ENCODE peak calls at places on chromosomes 12 and 14, in four cellular contexts. B is HepG2, O is K562, W is GM12878. T is an unnamed sample.

GRCh38 chr12:95738024-95738611 is 52.4 kb downstream of the NTN4 start:
- DNase-seq in B (peak), O (no peak), W (no peak), T (no peak)

GRCh38 chr12:113214938-113215400 is 6.3 kb upstream of the TPCN1 start:
- DNase-seq in B (peak), O (no peak), W (peak), T (peak)

GRCh38 chr12:5622280-5622679 is 190.4 kb downstream of the NTF3 start:
- DNase-seq in B (no peak), O (no peak), W (no peak), T (no peak)

GRCh38 chr12:38746744-38747143 is 158.6 kb downstream of the CPNE8 start:
- DNase-seq in B (no peak), O (no peak), W (no peak), T (no peak)

GRCh38 chr12:52454411-52455201 is 2.7 kb upstream of the KRT6B start:
- DNase-seq in B (no peak), O (no peak), W (no peak), T (no peak)

GRCh38 chr12:51823875-51824565 is 24.5 kb downstream of the FIGNL2 start:
- DNase-seq in B (peak), O (peak), W (no peak), T (peak)

GRCh38 chr14:39217214-39217879 is 16.4 kb upstream of the MIA2 start:
- DNase-seq in B (no peak), O (no peak), W (no peak), T (no peak)

GRCh38 chr12:49327887-49328286 is 4.8 kb downstream of the TROAP start:
- DNase-seq in B (no peak), O (no peak), W (no peak), T (no peak)

GRCh38 chr12:50787618-50788017 is 23.7 kb downstream of the ATF1 start:
- DNase-seq in B (no peak), O (no peak), W (no peak), T (no peak)

GRCh38 chr14:56390859-56391258 is 188.7 kb upstream of the TMEM260 start:
- DNase-seq in B (no peak), O (no peak), W (no peak), T (no peak)

GRCh38 chr12:61894168-61894567 is 366.0 kb upstream of the USP15 start:
- DNase-seq in B (no peak), O (no peak), W (no peak), T (no peak)

GRCh38 chr12:103771466-103771865 is 69.6 kb downstream of the NT5DC3 start:
- DNase-seq in B (peak), O (peak), W (no peak), T (peak)

GRCh38 chr14:75831971-75832370 is 149.8 kb downstream of the TGFB3 start:
- DNase-seq in B (no peak), O (peak), W (no peak), T (no peak)

GRCh38 chr12:132276720-132277373 is 52.5 kb downstream of the GALNT9 start:
- DNase-seq in B (no peak), O (no peak), W (no peak), T (no peak)

GRCh38 chr14:50800032-50800431 is 30.9 kb downstream of the NIN start:
- DNase-seq in B (no peak), O (no peak), W (no peak), T (no peak)

GRCh38 chr12:39125580-39125979 is 220.2 kb upstream of the CPNE8 start:
- DNase-seq in B (no peak), O (no peak), W (no peak), T (no peak)

GRCh38 chr12:46154221-46154975 is 114.4 kb downstream of the SLC38A1 start:
- DNase-seq in B (no peak), O (no peak), W (no peak), T (no peak)

GRCh38 chr14:60647081-60647836 is 2.0 kb downstream of the SIX1 start:
- DNase-seq in B (peak), O (no peak), W (no peak), T (no peak)

GRCh38 chr12:109289004-109289403 is 20.1 kb downstream of the FOXN4 start:
- DNase-seq in B (no peak), O (no peak), W (no peak), T (no peak)

GRCh38 chr12:78034025-78034424 is 203.3 kb downstream of the NAV3 start:
- DNase-seq in B (no peak), O (no peak), W (no peak), T (no peak)

GRCh38 chr12:129772463-129773169 is 131.2 kb downstream of the TMEM132D start:
- DNase-seq in B (no peak), O (no peak), W (no peak), T (no peak)

GRCh38 chr12:72511906-72512305 is 239.7 kb downstream of the TRHDE start:
- DNase-seq in B (no peak), O (no peak), W (no peak), T (no peak)

GRCh38 chr12:55996201-55996714 is 818 bp upstream of the SUOX start:
- DNase-seq in B (peak), O (peak), W (no peak), T (peak)

GRCh38 chr12:63985456-63985855 is 141.0 kb downstream of the SRGAP1 start:
- DNase-seq in B (no peak), O (no peak), W (no peak), T (no peak)

GRCh38 chr12:63994704-63995103 is 150.2 kb downstream of the SRGAP1 start:
- DNase-seq in B (no peak), O (no peak), W (no peak), T (peak)

GRCh38 chr12:63991036-63991547 is 146.6 kb downstream of the SRGAP1 start:
- DNase-seq in B (no peak), O (no peak), W (no peak), T (no peak)

GRCh38 chr12:63985945-63986344 is 141.4 kb downstream of the SRGAP1 start:
- DNase-seq in B (peak), O (no peak), W (no peak), T (no peak)

DNA sequence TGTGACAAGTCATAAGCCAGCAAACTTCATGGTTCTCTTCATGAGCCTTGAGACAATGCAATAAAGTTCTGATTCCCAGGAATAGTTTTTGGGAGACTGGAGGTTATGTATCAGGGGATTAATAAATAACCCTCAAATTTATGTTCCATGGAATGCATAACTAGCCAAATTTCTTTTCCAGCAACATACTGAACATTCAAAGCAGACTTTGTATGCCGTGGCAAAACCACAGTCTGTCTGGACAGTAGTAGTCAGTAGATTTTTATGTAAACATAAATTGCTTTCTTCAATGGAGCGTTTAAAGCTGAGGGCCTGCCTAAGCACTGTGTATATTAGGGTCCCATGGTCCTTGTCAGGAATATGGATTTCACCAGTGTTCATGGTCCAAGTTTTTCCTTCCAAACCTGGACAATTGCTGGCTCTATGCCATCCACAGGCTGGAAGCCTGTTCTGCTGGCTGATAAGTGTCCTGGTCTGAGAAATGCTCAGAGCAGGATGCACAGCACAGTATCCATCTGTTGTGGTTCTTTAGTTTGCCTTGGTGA is 144.9 kb downstream of the SRGAP1 start:
- DNase-seq in B (peak), O (no peak), W (no peak), T (no peak)
- TF ChIP-seq ZBTB33 in B (no peak), O (no peak), W (no peak), T (no peak)

GRCh38 chr14:74083784-74084276 is 423 bp downstream of the ALDH6A1 start:
- DNase-seq in B (peak), O (no peak), W (no peak), T (no peak)

GRCh38 chr14:74084277-74085046 is at the start of the genes ALDH6A1 and LIN52:
- DNase-seq in B (peak), O (peak), W (peak), T (peak)

GRCh38 chr14:74083161-74083560 is 1.1 kb downstream of the ALDH6A1 start:
- DNase-seq in B (no peak), O (no peak), W (no peak), T (no peak)

GRCh38 chr14:74085047-74085637 is 386 bp downstream of the LIN52 start:
- DNase-seq in B (peak), O (peak), W (no peak), T (peak)

GRCh38 chr14:74085828-74086227 is 1.1 kb downstream of the LIN52 start:
- DNase-seq in B (no peak), O (no peak), W (peak), T (no peak)
- TF ChIP-seq GABPA in B (no peak), O (no peak), W (no peak), T (no peak)

GRCh38 chr12:42288544-42288943 is 37.4 kb downstream of the ZCRB1 start:
- DNase-seq in B (no peak), O (no peak), W (no peak), T (no peak)
- TF ChIP-seq ZBTB33 in B (no peak), O (no peak), W (no peak), T (no peak)

GRCh38 chr12:106585237-106585834 is 2.5 kb downstream of the RFX4 start:
- DNase-seq in B (no peak), O (no peak), W (no peak), T (no peak)
- TF ChIP-seq GABPA in B (no peak), O (no peak), W (no peak), T (no peak)

DNA sequence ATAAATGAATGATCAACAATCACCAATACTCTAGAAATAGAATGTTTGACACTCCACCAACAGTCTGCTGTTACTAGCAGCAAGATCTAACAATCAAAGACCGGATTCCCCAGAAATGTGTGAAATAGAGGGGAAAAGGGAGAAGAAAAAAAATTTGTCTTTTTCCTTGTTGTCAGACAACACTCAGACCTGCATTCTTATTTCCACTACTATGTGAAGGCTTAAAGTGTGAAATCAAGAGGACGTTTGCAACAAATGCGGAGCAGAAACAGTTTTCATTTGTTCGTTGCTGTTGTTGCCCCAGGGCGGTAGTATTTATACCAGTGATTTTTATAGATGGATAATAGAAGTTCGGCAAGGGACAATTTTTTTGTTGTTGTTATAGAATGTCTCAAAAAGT is 9.2 kb downstream of the NKX2-1 start:
- DNase-seq in B (no peak), O (no peak), W (no peak), T (no peak)
- TF ChIP-seq ZBTB33 in B (no peak), O (no peak), W (no peak), T (no peak)

GRCh38 chr12:105562727-105563072 is 232.2 kb downstream of the C12orf75 start:
- DNase-seq in B (no peak), O (no peak), W (no peak), T (no peak)

GRCh38 chr12:105567061-105567460 is 236.6 kb downstream of the C12orf75 start:
- DNase-seq in B (no peak), O (no peak), W (no peak), T (no peak)

GRCh38 chr12:105559292-105559691 is 228.8 kb downstream of the C12orf75 start:
- DNase-seq in B (no peak), O (no peak), W (no peak), T (no peak)

DNA sequence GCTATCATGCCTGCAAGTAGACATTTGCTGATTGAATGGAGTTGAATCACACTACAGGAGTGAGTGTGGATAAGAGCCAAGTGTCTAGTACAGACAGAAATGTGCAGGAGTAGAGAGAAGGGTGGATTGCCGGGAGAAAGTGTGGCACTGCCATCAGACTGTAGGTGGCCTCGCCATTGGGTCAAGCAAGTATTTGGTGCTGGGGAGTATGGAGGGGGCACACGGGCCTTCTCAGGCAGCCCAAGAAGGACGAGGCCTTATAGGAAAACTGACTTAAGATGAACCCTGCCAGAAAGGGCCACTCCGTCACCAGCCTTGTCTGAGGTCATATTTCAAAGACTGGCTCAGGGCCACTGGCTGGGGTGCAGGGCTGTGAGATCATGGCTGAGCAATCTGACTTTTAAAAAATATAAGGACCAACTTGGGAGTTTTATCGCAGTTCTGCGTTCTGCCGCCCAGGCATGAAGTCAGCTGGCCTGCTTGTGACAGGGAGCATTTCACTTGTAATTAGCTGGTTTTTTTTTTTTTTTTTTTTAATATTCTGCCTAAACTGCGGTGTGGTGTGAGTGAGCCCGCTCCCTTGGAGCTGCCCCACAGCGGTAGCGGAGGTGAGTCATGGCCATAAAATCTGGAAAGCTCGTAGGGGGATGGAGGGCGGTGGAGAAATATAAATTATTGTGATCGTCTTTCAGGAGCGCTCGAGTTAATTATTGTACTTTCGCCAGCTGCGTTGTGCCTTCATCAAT is 231.7 kb downstream of the C12orf75 start:
- DNase-seq in B (no peak), O (no peak), W (no peak), T (no peak)
- TF ChIP-seq GABPA in B (no peak), O (no peak), W (no peak), T (no peak)

GRCh38 chr12:126847005-126847629 is 1419.9 kb upstream of the TMEM132C start:
- DNase-seq in B (no peak), O (no peak), W (no peak), T (no peak)
- TF ChIP-seq ZBTB33 in B (no peak), O (no peak), W (no peak), T (no peak)

GRCh38 chr12:68223067-68223747 is 2.4 kb downstream of the IL26 start:
- DNase-seq in B (peak), O (peak), W (peak), T (peak)
- TF ChIP-seq GABPA in B (no peak), O (no peak), W (no peak), T (no peak)

GRCh38 chr12:57475271-57476161 is 4.2 kb downstream of the ARHGAP9 start:
- DNase-seq in B (no peak), O (no peak), W (no peak), T (peak)
- TF ChIP-seq ZBTB33 in B (no peak), O (peak), W (no peak), T (no peak)

T was measured in SK-N-SH.